ENCODE peak calls at places on chromosomes 5 and 9, in five cellular contexts. Y, H, N, L and V are unnamed samples.

GRCh38 chr9:6783753-6784152 is 26.0 kb downstream of the KDM4C start:
- DNase-seq in Y (no peak), N (no peak), H (no peak), L (no peak), V (no peak)

GRCh38 chr9:35338561-35339274 is 151.2 kb upstream of the RUSC2 start:
- DNase-seq in Y (no peak), H (no peak), L (no peak), N (no peak), V (peak)

GRCh38 chr9:126438757-126439401 is 112.2 kb downstream of the MVB12B start:
- DNase-seq in Y (no peak), N (no peak), H (no peak), L (no peak), V (no peak)

GRCh38 chr5:55042886-55043285 is 18.8 kb downstream of the GZMK start:
- DNase-seq in Y (no peak), H (no peak), N (no peak), L (no peak), V (no peak)

GRCh38 chr9:36328798-36329411 is 70.7 kb upstream of the GNE start:
- DNase-seq in L (peak), N (no peak), Y (peak), H (no peak), V (no peak)

GRCh38 chr5:59599729-59600128 is 293.8 kb downstream of the PDE4D start:
- DNase-seq in H (no peak), L (no peak), Y (no peak), N (no peak), V (no peak)

GRCh38 chr9:130343445-130343918 is 77.9 kb downstream of the HMCN2 start:
- DNase-seq in Y (no peak), N (no peak), L (no peak), H (no peak), V (no peak)

GRCh38 chr5:72848474-72849428 is 32.3 kb downstream of the TNPO1 start:
- DNase-seq in H (peak), N (peak), Y (no peak), L (peak), V (peak)

GRCh38 chr5:84862132-84862531 is 477.5 kb upstream of the EDIL3 start:
- DNase-seq in N (no peak), H (no peak), Y (no peak), L (no peak), V (no peak)

GRCh38 chr9:138024831-138025291 is 147.3 kb downstream of the CACNA1B start:
- DNase-seq in H (no peak), Y (no peak), L (no peak), N (peak), V (peak)

GRCh38 chr5:85453026-85453349 is 1068.3 kb upstream of the EDIL3 start:
- DNase-seq in N (no peak), H (no peak), Y (no peak), L (no peak), V (no peak)

GRCh38 chr5:67033893-67034605 is 162.6 kb downstream of the CD180 start:
- DNase-seq in L (no peak), Y (no peak), H (no peak), N (no peak), V (no peak)

GRCh38 chr5:178589180-178590140 is 733 bp downstream of the COL23A1 start:
- DNase-seq in L (no peak), Y (no peak), H (no peak), N (no peak), V (no peak)

GRCh38 chr5:50667653-50668403 is 1.4 kb downstream of the PARP8 start:
- DNase-seq in H (peak), N (peak), L (peak), Y (no peak), V (peak)

GRCh38 chr5:1331861-1332405 is 13.0 kb downstream of the CLPTM1L start:
- DNase-seq in H (no peak), L (no peak), N (peak), Y (no peak), V (no peak)
- TF ChIP-seq POLR2AphosphoS5 in H (no peak), L (no peak), N (no peak), Y (no peak), V (no peak)

GRCh38 chr5:149174847-149175234 is 33.5 kb downstream of the ABLIM3 start:
- DNase-seq in L (no peak), Y (no peak), H (no peak), N (no peak), V (no peak)

GRCh38 chr5:149172261-149172660 is 31.0 kb downstream of the ABLIM3 start:
- DNase-seq in N (no peak), L (no peak), H (no peak), Y (no peak), V (no peak)

GRCh38 chr5:149170292-149170691 is 29.0 kb downstream of the ABLIM3 start:
- DNase-seq in Y (no peak), N (no peak), L (no peak), H (no peak), V (no peak)

GRCh38 chr5:149175346-149176113 is 34.2 kb downstream of the ABLIM3 start:
- DNase-seq in Y (no peak), L (no peak), H (no peak), N (no peak), V (no peak)

DNA sequence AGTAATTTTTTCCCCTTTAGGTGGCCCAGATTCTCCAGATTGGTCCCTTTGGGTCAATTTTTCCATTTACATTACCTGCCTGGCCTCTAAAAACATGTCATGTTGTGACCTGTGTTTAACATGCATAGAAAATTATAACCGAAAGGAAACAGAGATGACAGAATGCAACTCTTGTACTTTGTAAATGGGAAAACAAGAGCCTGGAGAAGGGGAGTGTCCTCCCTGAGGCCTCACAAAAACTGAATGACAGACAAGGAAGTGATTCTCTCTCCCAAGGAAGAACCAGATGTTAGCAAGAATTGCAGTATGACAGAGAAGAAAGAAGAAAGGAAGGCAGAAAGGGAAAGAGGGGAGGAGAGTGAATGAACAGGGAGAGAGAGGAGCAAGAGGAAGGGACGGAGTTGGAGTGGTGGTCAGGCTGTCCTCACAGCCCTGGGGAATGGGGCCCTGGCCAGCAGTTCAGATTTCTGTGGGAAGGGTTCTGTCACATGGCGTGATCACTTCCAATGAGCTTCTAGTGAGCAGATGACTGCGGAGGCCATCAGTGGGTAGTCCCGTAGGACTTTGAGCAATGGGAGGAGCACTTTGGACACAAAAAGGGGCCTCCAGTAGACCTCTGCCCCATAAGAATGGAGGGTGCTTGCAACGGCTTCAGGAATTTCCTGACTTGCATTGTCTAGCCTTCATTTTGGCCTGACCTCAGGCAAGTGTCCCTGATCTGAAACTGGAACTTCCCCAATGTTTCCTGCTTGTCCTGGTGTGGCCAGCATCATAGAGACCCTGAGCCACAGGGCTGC is 31.6 kb downstream of the ABLIM3 start:
- DNase-seq in Y (no peak), H (no peak), L (no peak), N (no peak), V (no peak)
- H3K27ac ChIP-seq in Y (no peak), H (no peak), L (no peak), N (peak), V (no peak)

GRCh38 chr9:122816163-122816867 is 12.1 kb downstream of the PDCL start:
- DNase-seq in N (no peak), Y (no peak), L (peak), H (no peak), V (no peak)
- TF ChIP-seq POLR2AphosphoS5 in N (no peak), Y (no peak), L (no peak), H (no peak), V (no peak)

DNA sequence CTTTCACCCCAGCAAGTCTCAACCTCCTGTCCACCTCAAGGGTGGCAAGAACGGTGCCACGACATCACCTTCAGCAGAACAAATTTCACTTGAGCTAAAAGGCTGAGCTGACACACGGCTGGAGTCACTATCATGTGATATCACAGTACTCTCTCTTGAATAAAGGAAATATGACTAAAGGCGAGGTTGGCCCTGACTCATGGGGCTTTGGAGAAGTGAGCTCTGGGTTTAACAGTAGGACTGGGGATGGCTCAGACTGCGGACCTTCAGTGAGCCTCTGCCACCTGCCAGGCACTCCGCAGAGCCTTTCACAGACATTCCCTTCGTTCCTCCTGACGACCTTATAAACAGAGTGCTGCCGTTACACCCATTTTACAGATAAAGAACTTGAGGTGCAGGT is 25.0 kb downstream of the SHC3 start:
- DNase-seq in N (no peak), Y (peak), H (no peak), L (no peak), V (no peak)
- H3K27ac ChIP-seq in N (no peak), Y (no peak), H (no peak), L (no peak), V (no peak)

GRCh38 chr9:121646992-121647391 is 4.4 kb upstream of the DAB2IP start:
- DNase-seq in L (no peak), H (no peak), N (no peak), Y (no peak), V (no peak)
- TF ChIP-seq POLR2AphosphoS5 in L (no peak), H (no peak), N (no peak), Y (no peak), V (no peak)

GRCh38 chr5:177457239-177458121 is 10.9 kb downstream of the PRR7 start:
- DNase-seq in Y (peak), N (no peak), H (peak), L (peak), V (peak)
- H3K27ac ChIP-seq in Y (peak), N (peak), H (no peak), L (peak), V (peak)

GRCh38 chr9:21754741-21755140 is 47.7 kb upstream of the MTAP start:
- DNase-seq in H (no peak), Y (no peak), L (no peak), N (no peak), V (no peak)
- TF ChIP-seq POLR2AphosphoS5 in H (no peak), Y (no peak), L (no peak), N (no peak), V (no peak)

GRCh38 chr9:129333613-129333960 is 155.5 kb upstream of the IER5L start:
- DNase-seq in Y (peak), L (no peak), H (no peak), N (no peak), V (no peak)

GRCh38 chr9:129332581-129332980 is 154.5 kb upstream of the IER5L start:
- DNase-seq in H (no peak), N (no peak), Y (no peak), L (no peak), V (no peak)

GRCh38 chr9:129331772-129332512 is 153.9 kb upstream of the IER5L start:
- DNase-seq in H (no peak), L (no peak), N (no peak), Y (no peak), V (no peak)

GRCh38 chr9:129330711-129331279 is 152.7 kb upstream of the IER5L start:
- DNase-seq in Y (peak), H (no peak), L (no peak), N (no peak), V (no peak)

GRCh38 chr9:129331366-129331765 is 153.3 kb upstream of the IER5L start:
- DNase-seq in N (no peak), Y (no peak), L (no peak), H (no peak), V (no peak)
- H3K27ac ChIP-seq in N (no peak), Y (no peak), L (peak), H (no peak), V (no peak)